ENCODE peak calls at places on chromosomes 13 and 19, in ten cellular contexts. One of them, this sample, is unnamed.

GRCh38 chr13:113938716-113939115 is 35.2 kb downstream of the C13orf46 start:
- DNase-seq in NCI-H748 treated with DMSO at 0.1 percent for 48 hours: no peak
- DNase-seq in sciatic nerve: no peak
- DNase-seq in nephron progenitor cell: no peak
- DNase-seq in activated CD8-positive, alpha-beta memory T cell treated with anti-CD3 and anti-CD28 coated beads for 1 hour: no peak
- DNase-seq in glutamatergic neuron: no peak
- DNase-seq in GM03348: no peak
- DNase-seq in GM23248: no peak
- DNase-seq in AG04450: no peak
- DNase-seq in nucleus accumbens: no peak
- DNase-seq in this sample: no peak

GRCh38 chr19:33465834-33466233 is 55.8 kb downstream of the PEPD start:
- DNase-seq in NCI-H748 treated with DMSO at 0.1 percent for 48 hours: no peak
- DNase-seq in sciatic nerve: no peak
- DNase-seq in nephron progenitor cell: no peak
- DNase-seq in activated CD8-positive, alpha-beta memory T cell treated with anti-CD3 and anti-CD28 coated beads for 1 hour: no peak
- DNase-seq in glutamatergic neuron: no peak
- DNase-seq in GM03348: no peak
- DNase-seq in GM23248: no peak
- DNase-seq in AG04450: no peak
- DNase-seq in nucleus accumbens: no peak
- DNase-seq in this sample: no peak

GRCh38 chr19:2610637-2611482 is 91.6 kb downstream of the GNG7 start:
- DNase-seq in NCI-H748 treated with DMSO at 0.1 percent for 48 hours: peak
- DNase-seq in sciatic nerve: peak
- DNase-seq in nephron progenitor cell: peak
- DNase-seq in activated CD8-positive, alpha-beta memory T cell treated with anti-CD3 and anti-CD28 coated beads for 1 hour: peak
- DNase-seq in glutamatergic neuron: peak
- DNase-seq in GM03348: peak
- DNase-seq in GM23248: peak
- DNase-seq in AG04450: peak
- DNase-seq in nucleus accumbens: no peak
- DNase-seq in this sample: peak

GRCh38 chr19:17156947-17157302 is 58.2 kb upstream of the USE1 start:
- DNase-seq in NCI-H748 treated with DMSO at 0.1 percent for 48 hours: no peak
- DNase-seq in sciatic nerve: no peak
- DNase-seq in nephron progenitor cell: no peak
- DNase-seq in activated CD8-positive, alpha-beta memory T cell treated with anti-CD3 and anti-CD28 coated beads for 1 hour: no peak
- DNase-seq in glutamatergic neuron: no peak
- DNase-seq in GM03348: no peak
- DNase-seq in GM23248: no peak
- DNase-seq in AG04450: no peak
- DNase-seq in nucleus accumbens: no peak
- DNase-seq in this sample: no peak

GRCh38 chr13:29908411-29908810 is 58.0 kb upstream of the UBL3 start:
- DNase-seq in NCI-H748 treated with DMSO at 0.1 percent for 48 hours: no peak
- DNase-seq in sciatic nerve: no peak
- DNase-seq in nephron progenitor cell: no peak
- DNase-seq in activated CD8-positive, alpha-beta memory T cell treated with anti-CD3 and anti-CD28 coated beads for 1 hour: no peak
- DNase-seq in glutamatergic neuron: no peak
- DNase-seq in GM03348: peak
- DNase-seq in GM23248: peak
- DNase-seq in AG04450: no peak
- DNase-seq in nucleus accumbens: no peak
- DNase-seq in this sample: no peak

GRCh38 chr19:46471116-46471733 is at the start of gene PNMA8A:
- DNase-seq in NCI-H748 treated with DMSO at 0.1 percent for 48 hours: peak
- DNase-seq in sciatic nerve: peak
- DNase-seq in nephron progenitor cell: peak
- DNase-seq in activated CD8-positive, alpha-beta memory T cell treated with anti-CD3 and anti-CD28 coated beads for 1 hour: no peak
- DNase-seq in glutamatergic neuron: peak
- DNase-seq in GM03348: peak
- DNase-seq in GM23248: peak
- DNase-seq in AG04450: no peak
- DNase-seq in nucleus accumbens: peak
- DNase-seq in this sample: no peak

GRCh38 chr13:107545946-107546502 is 669.3 kb downstream of the LIG4 start:
- DNase-seq in NCI-H748 treated with DMSO at 0.1 percent for 48 hours: peak
- DNase-seq in sciatic nerve: no peak
- DNase-seq in nephron progenitor cell: no peak
- DNase-seq in activated CD8-positive, alpha-beta memory T cell treated with anti-CD3 and anti-CD28 coated beads for 1 hour: no peak
- DNase-seq in glutamatergic neuron: no peak
- DNase-seq in GM03348: no peak
- DNase-seq in GM23248: no peak
- DNase-seq in AG04450: no peak
- DNase-seq in nucleus accumbens: no peak
- DNase-seq in this sample: no peak

GRCh38 chr13:67740871-67741475 is 510.8 kb upstream of the PCDH9 start:
- DNase-seq in NCI-H748 treated with DMSO at 0.1 percent for 48 hours: no peak
- DNase-seq in sciatic nerve: no peak
- DNase-seq in nephron progenitor cell: no peak
- DNase-seq in activated CD8-positive, alpha-beta memory T cell treated with anti-CD3 and anti-CD28 coated beads for 1 hour: no peak
- DNase-seq in glutamatergic neuron: no peak
- DNase-seq in GM03348: no peak
- DNase-seq in GM23248: no peak
- DNase-seq in AG04450: no peak
- DNase-seq in nucleus accumbens: no peak
- DNase-seq in this sample: no peak

GRCh38 chr19:33427801-33428626 is 54.5 kb downstream of the CEBPG start:
- DNase-seq in NCI-H748 treated with DMSO at 0.1 percent for 48 hours: no peak
- DNase-seq in sciatic nerve: no peak
- DNase-seq in nephron progenitor cell: no peak
- DNase-seq in activated CD8-positive, alpha-beta memory T cell treated with anti-CD3 and anti-CD28 coated beads for 1 hour: no peak
- DNase-seq in glutamatergic neuron: peak
- DNase-seq in GM03348: no peak
- DNase-seq in GM23248: no peak
- DNase-seq in AG04450: no peak
- DNase-seq in nucleus accumbens: no peak
- DNase-seq in this sample: no peak

GRCh38 chr19:1860821-1861598 is 2.4 kb downstream of the KLF16 start:
- DNase-seq in NCI-H748 treated with DMSO at 0.1 percent for 48 hours: no peak
- DNase-seq in sciatic nerve: no peak
- DNase-seq in nephron progenitor cell: no peak
- DNase-seq in activated CD8-positive, alpha-beta memory T cell treated with anti-CD3 and anti-CD28 coated beads for 1 hour: no peak
- DNase-seq in glutamatergic neuron: no peak
- DNase-seq in GM03348: peak
- DNase-seq in GM23248: no peak
- DNase-seq in AG04450: no peak
- DNase-seq in nucleus accumbens: no peak
- DNase-seq in this sample: no peak

GRCh38 chr19:38144667-38145066 is 79.4 kb downstream of the DPF1 start:
- DNase-seq in NCI-H748 treated with DMSO at 0.1 percent for 48 hours: no peak
- DNase-seq in sciatic nerve: no peak
- DNase-seq in nephron progenitor cell: no peak
- DNase-seq in activated CD8-positive, alpha-beta memory T cell treated with anti-CD3 and anti-CD28 coated beads for 1 hour: no peak
- DNase-seq in glutamatergic neuron: no peak
- DNase-seq in GM03348: no peak
- DNase-seq in GM23248: no peak
- DNase-seq in AG04450: no peak
- DNase-seq in nucleus accumbens: no peak
- DNase-seq in this sample: no peak

GRCh38 chr19:47067215-47067847 is 18.9 kb upstream of the TMEM160 start:
- DNase-seq in NCI-H748 treated with DMSO at 0.1 percent for 48 hours: no peak
- DNase-seq in sciatic nerve: no peak
- DNase-seq in nephron progenitor cell: no peak
- DNase-seq in activated CD8-positive, alpha-beta memory T cell treated with anti-CD3 and anti-CD28 coated beads for 1 hour: no peak
- DNase-seq in glutamatergic neuron: no peak
- DNase-seq in GM03348: no peak
- DNase-seq in GM23248: no peak
- DNase-seq in AG04450: no peak
- DNase-seq in nucleus accumbens: no peak
- DNase-seq in this sample: no peak

GRCh38 chr19:1856698-1857603 is 6.4 kb downstream of the KLF16 start:
- DNase-seq in NCI-H748 treated with DMSO at 0.1 percent for 48 hours: no peak
- DNase-seq in sciatic nerve: peak
- DNase-seq in nephron progenitor cell: peak
- DNase-seq in activated CD8-positive, alpha-beta memory T cell treated with anti-CD3 and anti-CD28 coated beads for 1 hour: no peak
- DNase-seq in glutamatergic neuron: peak
- DNase-seq in GM03348: peak
- DNase-seq in GM23248: peak
- DNase-seq in AG04450: no peak
- DNase-seq in nucleus accumbens: no peak
- DNase-seq in this sample: peak

GRCh38 chr13:109233293-109233692 is 553.1 kb downstream of the IRS2 start:
- DNase-seq in NCI-H748 treated with DMSO at 0.1 percent for 48 hours: no peak
- DNase-seq in sciatic nerve: no peak
- DNase-seq in nephron progenitor cell: no peak
- DNase-seq in activated CD8-positive, alpha-beta memory T cell treated with anti-CD3 and anti-CD28 coated beads for 1 hour: no peak
- DNase-seq in glutamatergic neuron: no peak
- DNase-seq in GM03348: no peak
- DNase-seq in GM23248: peak
- DNase-seq in AG04450: no peak
- DNase-seq in nucleus accumbens: no peak
- DNase-seq in this sample: no peak

GRCh38 chr19:17260842-17261325 is 3.7 kb downstream of the USHBP1 start:
- DNase-seq in NCI-H748 treated with DMSO at 0.1 percent for 48 hours: peak
- DNase-seq in sciatic nerve: peak
- DNase-seq in nephron progenitor cell: peak
- DNase-seq in activated CD8-positive, alpha-beta memory T cell treated with anti-CD3 and anti-CD28 coated beads for 1 hour: peak
- DNase-seq in glutamatergic neuron: peak
- DNase-seq in GM03348: peak
- DNase-seq in GM23248: peak
- DNase-seq in AG04450: no peak
- DNase-seq in nucleus accumbens: no peak
- DNase-seq in this sample: peak

GRCh38 chr19:30367001-30367400 is 5.2 kb upstream of the ZNF536 start:
- DNase-seq in NCI-H748 treated with DMSO at 0.1 percent for 48 hours: no peak
- DNase-seq in sciatic nerve: peak
- DNase-seq in nephron progenitor cell: no peak
- DNase-seq in activated CD8-positive, alpha-beta memory T cell treated with anti-CD3 and anti-CD28 coated beads for 1 hour: no peak
- DNase-seq in glutamatergic neuron: no peak
- DNase-seq in GM03348: no peak
- DNase-seq in GM23248: no peak
- DNase-seq in AG04450: no peak
- DNase-seq in nucleus accumbens: no peak
- DNase-seq in this sample: no peak

GRCh38 chr13:99357920-99358319 is 50.7 kb upstream of the GPR183 start:
- DNase-seq in NCI-H748 treated with DMSO at 0.1 percent for 48 hours: no peak
- DNase-seq in sciatic nerve: no peak
- DNase-seq in nephron progenitor cell: no peak
- DNase-seq in activated CD8-positive, alpha-beta memory T cell treated with anti-CD3 and anti-CD28 coated beads for 1 hour: no peak
- DNase-seq in glutamatergic neuron: no peak
- DNase-seq in GM03348: no peak
- DNase-seq in GM23248: no peak
- DNase-seq in AG04450: no peak
- DNase-seq in nucleus accumbens: no peak
- DNase-seq in this sample: no peak

GRCh38 chr13:34250151-34250550 is 432.2 kb downstream of the RFC3 start:
- DNase-seq in NCI-H748 treated with DMSO at 0.1 percent for 48 hours: no peak
- DNase-seq in sciatic nerve: no peak
- DNase-seq in nephron progenitor cell: no peak
- DNase-seq in activated CD8-positive, alpha-beta memory T cell treated with anti-CD3 and anti-CD28 coated beads for 1 hour: no peak
- DNase-seq in glutamatergic neuron: no peak
- DNase-seq in GM03348: no peak
- DNase-seq in GM23248: no peak
- DNase-seq in AG04450: no peak
- DNase-seq in nucleus accumbens: no peak
- DNase-seq in this sample: no peak

GRCh38 chr13:80235559-80236296 is 105.2 kb downstream of the SPRY2 start:
- DNase-seq in NCI-H748 treated with DMSO at 0.1 percent for 48 hours: peak
- DNase-seq in sciatic nerve: no peak
- DNase-seq in nephron progenitor cell: no peak
- DNase-seq in activated CD8-positive, alpha-beta memory T cell treated with anti-CD3 and anti-CD28 coated beads for 1 hour: no peak
- DNase-seq in glutamatergic neuron: no peak
- DNase-seq in GM03348: no peak
- DNase-seq in GM23248: peak
- DNase-seq in AG04450: no peak
- DNase-seq in nucleus accumbens: no peak
- DNase-seq in this sample: no peak

GRCh38 chr19:46753420-46754155 is 7.3 kb upstream of the STRN4 start:
- DNase-seq in NCI-H748 treated with DMSO at 0.1 percent for 48 hours: peak
- DNase-seq in sciatic nerve: no peak
- DNase-seq in nephron progenitor cell: peak
- DNase-seq in activated CD8-positive, alpha-beta memory T cell treated with anti-CD3 and anti-CD28 coated beads for 1 hour: peak
- DNase-seq in glutamatergic neuron: peak
- DNase-seq in GM03348: peak
- DNase-seq in GM23248: peak
- DNase-seq in AG04450: no peak
- DNase-seq in nucleus accumbens: no peak
- DNase-seq in this sample: no peak

GRCh38 chr13:20193924-20194631 is 1.3 kb upstream of the GJB2 start:
- DNase-seq in NCI-H748 treated with DMSO at 0.1 percent for 48 hours: no peak
- DNase-seq in sciatic nerve: no peak
- DNase-seq in nephron progenitor cell: no peak
- DNase-seq in activated CD8-positive, alpha-beta memory T cell treated with anti-CD3 and anti-CD28 coated beads for 1 hour: no peak
- DNase-seq in glutamatergic neuron: no peak
- DNase-seq in GM03348: no peak
- DNase-seq in GM23248: peak
- DNase-seq in AG04450: no peak
- DNase-seq in nucleus accumbens: no peak
- DNase-seq in this sample: no peak

GRCh38 chr19:47503823-47504145 is 11.1 kb downstream of the NAPA start:
- DNase-seq in NCI-H748 treated with DMSO at 0.1 percent for 48 hours: no peak
- DNase-seq in sciatic nerve: no peak
- DNase-seq in nephron progenitor cell: no peak
- DNase-seq in activated CD8-positive, alpha-beta memory T cell treated with anti-CD3 and anti-CD28 coated beads for 1 hour: no peak
- DNase-seq in glutamatergic neuron: no peak
- DNase-seq in GM03348: no peak
- DNase-seq in GM23248: no peak
- DNase-seq in AG04450: no peak
- DNase-seq in nucleus accumbens: no peak
- DNase-seq in this sample: no peak

This sample was measured in hepatic stellate cell.